ENCODE peak calls at places on chromosomes 5 and 9, in five cellular contexts. Q is K562, C is IMR-90, T is H1, B is HepG2. W is an unnamed sample.

GRCh38 chr5:131209506-131210191 is 38.9 kb downstream of the LYRM7 start:
- DNase-seq in Q (no peak), C (no peak), T (no peak), B (no peak), W (no peak)

GRCh38 chr5:91339053-91339710 is 43.9 kb downstream of the ARRDC3 start:
- DNase-seq in Q (no peak), C (peak), T (peak), B (no peak), W (no peak)

GRCh38 chr9:112705773-112706427 is 12.0 kb downstream of the INIP start:
- DNase-seq in Q (no peak), C (peak), T (no peak), B (peak), W (no peak)

GRCh38 chr5:20574576-20574975 is 586.6 kb upstream of the CDH18 start:
- DNase-seq in Q (no peak), C (no peak), T (no peak), B (no peak), W (no peak)

GRCh38 chr9:121261107-121261460 is 6.9 kb upstream of the GSN start:
- DNase-seq in Q (no peak), C (no peak), T (no peak), B (no peak), W (no peak)

GRCh38 chr9:134861586-134862334 is 18.9 kb upstream of the FCN2 start:
- DNase-seq in Q (no peak), C (no peak), T (no peak), B (no peak), W (no peak)

GRCh38 chr5:170571331-170571731 is 67.5 kb downstream of the KCNIP1 start:
- DNase-seq in Q (no peak), C (peak), T (no peak), B (peak), W (no peak)

GRCh38 chr5:123549256-123549904 is 37.4 kb downstream of the CSNK1G3 start:
- DNase-seq in Q (no peak), C (no peak), T (no peak), B (no peak), W (no peak)

GRCh38 chr9:438066-438465 is 223.4 kb downstream of the DOCK8 start:
- DNase-seq in Q (no peak), C (peak), T (no peak), B (no peak), W (no peak)

GRCh38 chr5:117590944-117591343 is 1016.3 kb upstream of the SEMA6A start:
- DNase-seq in Q (no peak), C (peak), T (no peak), B (peak), W (peak)

GRCh38 chr9:128115187-128116103 is 12.1 kb downstream of the PTGES2 start:
- DNase-seq in Q (peak), C (no peak), T (no peak), B (peak), W (no peak)

GRCh38 chr9:69809304-69809863 is 11.2 kb upstream of the CFAP95 start:
- DNase-seq in Q (no peak), C (peak), T (peak), B (no peak), W (peak)

GRCh38 chr9:127447416-127448111 is 3.6 kb downstream of the RPL12 start:
- DNase-seq in Q (peak), C (peak), T (no peak), B (no peak), W (no peak)

GRCh38 chr5:13553896-13554295 is 390.6 kb downstream of the DNAH5 start:
- DNase-seq in Q (no peak), C (no peak), T (peak), B (no peak), W (no peak)

GRCh38 chr5:117679046-117679445 is 1104.4 kb upstream of the SEMA6A start:
- DNase-seq in Q (no peak), C (no peak), T (no peak), B (no peak), W (no peak)

GRCh38 chr9:95264954-95265615 is 52.4 kb downstream of the FANCC start:
- DNase-seq in Q (peak), C (peak), T (no peak), B (no peak), W (no peak)

GRCh38 chr5:66307647-66308257 is 163.7 kb downstream of the SREK1 start:
- DNase-seq in Q (peak), C (peak), T (no peak), B (peak), W (peak)

GRCh38 chr9:99419099-99419498 is 197.0 kb downstream of the SEC61B start:
- DNase-seq in Q (no peak), C (peak), T (no peak), B (no peak), W (no peak)

GRCh38 chr5:80804332-80804731 is 149.5 kb upstream of the DHFR start:
- DNase-seq in Q (no peak), C (no peak), T (no peak), B (peak), W (no peak)

GRCh38 chr5:15117691-15118090 is 246.1 kb upstream of the ANKH start:
- DNase-seq in Q (no peak), C (no peak), T (no peak), B (no peak), W (no peak)

GRCh38 chr9:87077986-87078385 is 130.7 kb upstream of the GAS1 start:
- DNase-seq in Q (no peak), C (no peak), T (no peak), B (no peak), W (no peak)

GRCh38 chr9:110750272-110750671 is 81.7 kb downstream of the MUSK start:
- DNase-seq in Q (no peak), C (no peak), T (no peak), B (no peak), W (no peak)

GRCh38 chr9:109117856-109118801 is 1.6 kb downstream of the TMEM245 start:
- DNase-seq in Q (peak), C (peak), T (no peak), B (peak), W (no peak)

GRCh38 chr5:68161156-68161555 is 54.4 kb upstream of the PIK3R1 start:
- DNase-seq in Q (no peak), C (no peak), T (no peak), B (no peak), W (no peak)

GRCh38 chr9:9949948-9950347 is 662.9 kb downstream of the PTPRD start:
- DNase-seq in Q (no peak), C (no peak), T (no peak), B (no peak), W (no peak)

DNA sequence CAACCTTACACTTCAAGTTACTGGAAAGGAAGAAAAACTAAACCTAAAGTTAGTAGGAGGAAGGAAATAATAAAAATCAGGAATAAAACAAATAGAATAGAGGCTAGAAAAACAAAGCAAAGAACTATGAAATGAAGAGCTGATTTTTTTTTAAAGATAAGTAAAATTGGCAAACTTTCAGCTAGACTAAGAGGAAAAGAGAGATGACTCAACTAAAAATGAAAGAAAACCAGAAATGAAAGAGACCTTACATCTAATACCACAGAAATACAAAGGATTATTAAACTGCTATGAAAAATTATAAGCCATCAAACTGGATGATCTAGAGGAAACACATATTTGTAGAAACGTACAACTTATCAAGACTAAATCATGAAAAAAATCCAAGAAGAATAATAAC is 60.0 kb downstream of the PRRC1 start:
- DNase-seq in Q (no peak), C (peak), T (no peak), B (no peak), W (no peak)
- TF ChIP-seq CEBPB in Q (no peak), C (no peak), T (no peak), B (no peak), W (no peak)

DNA sequence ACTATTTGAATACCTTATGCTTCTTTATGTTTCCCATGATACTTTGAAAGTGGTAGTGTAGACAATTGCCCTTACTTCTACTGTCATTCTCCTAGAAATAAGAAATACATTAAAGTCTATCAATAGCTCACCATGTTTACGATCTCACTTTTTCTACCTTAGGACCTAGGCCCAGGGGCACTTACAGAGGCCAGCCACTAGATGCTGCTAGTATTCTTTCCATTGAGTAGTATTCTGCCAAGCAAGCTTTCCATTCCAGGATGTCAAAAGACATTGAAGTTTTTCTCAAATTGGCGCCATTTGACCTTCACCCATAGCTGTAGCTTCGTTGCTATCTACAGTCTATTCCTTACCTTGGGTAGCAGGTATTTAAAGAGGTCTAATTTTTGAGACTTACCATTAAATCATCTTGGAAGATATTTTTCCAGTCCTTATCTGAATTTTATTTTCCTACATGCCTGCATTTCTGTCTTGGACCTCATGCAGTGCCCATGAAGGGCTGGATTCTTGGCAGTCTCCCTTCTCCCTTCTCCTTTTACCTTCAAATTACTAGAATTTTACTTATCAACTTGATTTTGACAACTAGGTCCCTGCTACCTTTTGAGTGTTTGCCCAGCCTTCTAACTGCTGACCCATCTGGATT is 246.0 kb upstream of the NUDT12 start:
- DNase-seq in Q (peak), C (peak), T (peak), B (peak), W (peak)
- H2AFZ ChIP-seq in Q (no peak), C (no peak), T (no peak), B (no peak), W (peak)

GRCh38 chr5:145484195-145484594 is 350.9 kb downstream of the PRELID2 start:
- DNase-seq in Q (no peak), C (peak), T (no peak), B (no peak), W (peak)
- TF ChIP-seq CEBPB in Q (no peak), C (no peak), T (no peak), B (no peak), W (peak)

DNA sequence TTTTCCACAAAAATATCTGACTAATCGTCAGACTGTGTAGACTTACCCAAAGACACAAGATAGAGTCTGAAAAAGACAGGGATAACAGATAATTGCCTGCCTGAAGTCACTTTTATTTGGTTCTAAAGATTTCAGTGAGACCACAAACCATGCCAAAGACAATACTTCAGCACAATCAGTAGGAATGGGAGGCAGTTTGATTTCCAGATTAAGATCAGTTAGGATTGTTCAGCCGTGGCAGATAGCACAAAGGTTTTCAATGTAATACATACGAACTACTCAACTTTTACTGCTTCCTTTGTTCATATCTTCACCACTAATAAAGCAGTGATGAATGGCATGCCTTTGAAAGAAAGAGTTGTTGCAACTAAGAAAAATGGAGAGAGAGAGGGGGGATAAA is 383.9 kb upstream of the TUSC1 start:
- DNase-seq in Q (no peak), C (no peak), T (no peak), B (no peak), W (no peak)
- H2AFZ ChIP-seq in Q (no peak), C (no peak), T (peak), B (no peak), W (no peak)

GRCh38 chr5:74092761-74093160 is 466.8 kb downstream of the ARHGEF28 start:
- DNase-seq in Q (no peak), C (no peak), T (no peak), B (no peak), W (no peak)
- TF ChIP-seq CEBPB in Q (no peak), C (no peak), T (no peak), B (no peak), W (no peak)

GRCh38 chr5:79109527-79110492 is 1.8 kb upstream of the BHMT start:
- DNase-seq in Q (peak), C (no peak), T (no peak), B (peak), W (peak)

GRCh38 chr5:79111960-79112702 is 522 bp downstream of the BHMT start:
- DNase-seq in Q (no peak), C (no peak), T (no peak), B (no peak), W (no peak)

GRCh38 chr5:79112703-79113058 is 1.1 kb downstream of the BHMT start:
- DNase-seq in Q (no peak), C (no peak), T (no peak), B (no peak), W (no peak)

GRCh38 chr5:79108792-79109191 is 2.8 kb upstream of the BHMT start:
- DNase-seq in Q (no peak), C (no peak), T (no peak), B (peak), W (no peak)

GRCh38 chr5:79111387-79111959 is at the start of gene BHMT:
- DNase-seq in Q (no peak), C (no peak), T (no peak), B (no peak), W (no peak)
- H2AFZ ChIP-seq in Q (no peak), C (peak), T (peak), B (no peak), W (no peak)

GRCh38 chr5:179345429-179346321 is at the start of gene ADAMTS2:
- DNase-seq in Q (peak), C (peak), T (no peak), B (no peak), W (no peak)
- TF ChIP-seq CEBPB in Q (no peak), C (no peak), T (no peak), B (no peak), W (no peak)

GRCh38 chr9:129607026-129607397 is 13.9 kb downstream of the C9orf50 start:
- DNase-seq in Q (no peak), C (no peak), T (no peak), B (no peak), W (no peak)
- H2AFZ ChIP-seq in Q (peak), C (peak), T (no peak), B (no peak), W (no peak)

GRCh38 chr5:152185547-152186234 is 219.4 kb downstream of the NMUR2 start:
- DNase-seq in Q (no peak), C (no peak), T (no peak), B (no peak), W (no peak)
- TF ChIP-seq CEBPB in Q (no peak), C (no peak), T (no peak), B (no peak), W (no peak)

GRCh38 chr5:172739385-172739784 is 31.6 kb downstream of the DUSP1 start:
- DNase-seq in Q (no peak), C (no peak), T (no peak), B (no peak), W (no peak)
- H2AFZ ChIP-seq in Q (no peak), C (no peak), T (no peak), B (no peak), W (no peak)